ENCODE peak calls at places on chromosomes 1 and 21, in five cellular contexts. G, M, Q, C and S are unnamed samples.

GRCh38 chr1:185066181-185066580 is 20.8 kb downstream of the RNF2 start:
- DNase-seq in Q (no peak), C (no peak), G (no peak), M (no peak), S (no peak)

GRCh38 chr1:11787251-11787803 is 18.4 kb downstream of the MTHFR start:
- DNase-seq in C (no peak), M (no peak), G (no peak), Q (no peak), S (no peak)

GRCh38 chr21:46098303-46099141 is 610 bp downstream of the COL6A2 start:
- DNase-seq in G (peak; percentile 26), Q (no peak), C (peak; percentile 51), M (no peak), S (no peak)

GRCh38 chr1:55767171-55767570 is 552.0 kb upstream of the USP24 start:
- DNase-seq in Q (no peak), M (no peak), G (no peak), C (no peak), S (no peak)

GRCh38 chr1:104294259-104294658 is 544.6 kb downstream of the AMY1C start:
- DNase-seq in C (no peak), G (no peak), Q (no peak), M (no peak), S (peak; percentile 29)

GRCh38 chr1:233005703-233006102 is 55.3 kb downstream of the NTPCR start:
- DNase-seq in C (no peak), M (no peak), G (no peak), Q (no peak), S (no peak)

GRCh38 chr21:44994581-44995171 is 54.8 kb downstream of the SLX9 start:
- DNase-seq in Q (no peak), M (no peak), G (no peak), C (no peak), S (no peak)

GRCh38 chr1:27597036-27597435 is 6.9 kb downstream of the AHDC1 start:
- DNase-seq in Q (no peak), C (no peak), M (no peak), G (no peak), S (no peak)

GRCh38 chr21:41600961-41601572 is 93.1 kb upstream of the TMPRSS2 start:
- DNase-seq in G (no peak), M (no peak), Q (no peak), C (no peak), S (no peak)

GRCh38 chr1:18419123-18419844 is 61.4 kb upstream of the KLHDC7A start:
- DNase-seq in M (no peak), Q (no peak), C (no peak), G (no peak), S (no peak)

GRCh38 chr21:43929217-43929971 is 64.4 kb downstream of the AGPAT3 start:
- DNase-seq in Q (no peak), C (no peak), M (no peak), G (no peak), S (no peak)

GRCh38 chr21:25708467-25709065 is 26.1 kb downstream of the ATP5PF start:
- DNase-seq in G (no peak), C (peak; percentile 51), Q (peak; percentile 14), M (no peak), S (peak; percentile 34)

GRCh38 chr1:206925116-206925736 is 3.5 kb upstream of the FCMR start:
- DNase-seq in G (no peak), C (no peak), M (no peak), Q (no peak), S (no peak)

GRCh38 chr1:112901387-112901786 is 54.6 kb downstream of the SLC16A1 start:
- DNase-seq in M (no peak), C (no peak), G (no peak), Q (no peak), S (no peak)

GRCh38 chr1:120178799-120179419 is 2.6 kb upstream of the SEC22B start:
- DNase-seq in Q (no peak), G (no peak), C (no peak), M (no peak), S (no peak)

GRCh38 chr1:178093958-178094751 is at the start of gene RASAL2:
- DNase-seq in M (no peak), C (peak; percentile 45), Q (no peak), G (peak; percentile 44), S (peak; percentile 53)

GRCh38 chr1:44929556-44929955 is 56.8 kb downstream of the EIF2B3 start:
- DNase-seq in M (no peak), G (no peak), Q (no peak), C (no peak), S (no peak)

GRCh38 chr1:119046429-119047039 is 58.4 kb upstream of the TBX15 start:
- DNase-seq in G (no peak), M (no peak), Q (no peak), C (peak; percentile 23), S (no peak)

GRCh38 chr1:206538086-206538781 is 30.9 kb downstream of the RASSF5 start:
- DNase-seq in M (no peak), Q (no peak), C (no peak), G (no peak), S (no peak)

GRCh38 chr1:36650200-36651065 is 167.7 kb upstream of the CSF3R start:
- DNase-seq in G (peak; percentile 49), M (peak; percentile 43), C (no peak), Q (peak; percentile 37), S (no peak)

GRCh38 chr1:156796340-156797097 is 20.1 kb downstream of the SH2D2A start:
- DNase-seq in G (no peak), C (no peak), M (no peak), Q (no peak), S (no peak)

GRCh38 chr1:94199398-94199797 is 38.0 kb downstream of the ARHGAP29 start:
- DNase-seq in G (no peak), C (no peak), M (no peak), Q (no peak), S (no peak)

GRCh38 chr1:48026275-48026674 is 29.1 kb upstream of the TRABD2B start:
- DNase-seq in G (no peak), M (no peak), C (no peak), Q (no peak), S (no peak)

GRCh38 chr1:8197493-8198282 is 120.2 kb upstream of the SLC45A1 start:
- DNase-seq in Q (no peak), G (peak; percentile 46), C (peak; percentile 88), M (no peak), S (no peak)

GRCh38 chr1:207698822-207699483 is 52.9 kb upstream of the CD46 start:
- DNase-seq in C (no peak), M (no peak), Q (no peak), G (no peak), S (no peak)

GRCh38 chr21:15422761-15423160 is 307.0 kb upstream of the USP25 start:
- DNase-seq in M (no peak), G (no peak), C (no peak), Q (no peak), S (no peak)

GRCh38 chr1:27602510-27603319 is 1.2 kb downstream of the AHDC1 start:
- DNase-seq in M (no peak), Q (no peak), C (peak; percentile 75), G (no peak), S (no peak)

GRCh38 chr1:46479744-46480350 is 9.8 kb upstream of the DMBX1 start:
- DNase-seq in G (no peak), C (no peak), Q (no peak), M (no peak), S (no peak)

GRCh38 chr21:45256021-45256911 is 31.4 kb downstream of the POFUT2 start:
- DNase-seq in Q (no peak), G (no peak), M (no peak), C (no peak), S (no peak)

GRCh38 chr1:7409278-7409677 is 361.8 kb upstream of the VAMP3 start:
- DNase-seq in G (peak; percentile 1), C (no peak), M (no peak), Q (no peak), S (no peak)

GRCh38 chr1:187275985-187276580 is 447.3 kb downstream of the PLA2G4A start:
- DNase-seq in G (no peak), Q (no peak), M (no peak), C (no peak), S (no peak)

GRCh38 chr1:226107471-226108460 is 45.2 kb downstream of the H3-3A start:
- DNase-seq in G (no peak), C (no peak), Q (no peak), M (no peak), S (no peak)

GRCh38 chr1:24503003-24503751 is 541 bp downstream of the RCAN3 start:
- DNase-seq in Q (no peak), G (no peak), M (no peak), C (no peak), S (no peak)

GRCh38 chr1:235854347-235854746 is 12.4 kb downstream of the LYST start:
- DNase-seq in Q (no peak), M (no peak), C (no peak), G (no peak), S (no peak)

GRCh38 chr21:39110431-39110830 is 72.8 kb downstream of the PSMG1 start:
- DNase-seq in C (no peak), M (no peak), G (no peak), Q (no peak), S (no peak)

GRCh38 chr1:67652800-67653199 is 32.2 kb upstream of the GADD45A start:
- DNase-seq in G (no peak), C (peak; percentile 56), M (no peak), Q (no peak), S (no peak)

GRCh38 chr1:150578278-150579109 is 916 bp downstream of the MCL1 start:
- DNase-seq in C (peak; percentile 82), G (no peak), M (peak; percentile 38), Q (no peak), S (peak; percentile 69)

GRCh38 chr1:190000365-190000872 is 477.2 kb downstream of the BRINP3 start:
- DNase-seq in Q (no peak), G (no peak), C (no peak), M (no peak), S (no peak)